ENCODE peak calls at places on chromosomes 6 and 20, in seven cellular contexts. R is lung; F is OCI-LY7; W is heart right ventricle; G is CD4-positive, CD25-positive, alpha-beta regulatory T cell; V is colonic mucosa; E is left lung. C is an unnamed sample. For H3K9me3, the result is how much of the 10 kb centered on the place peaks cover.

GRCh38 chr20:50728981-50729874 is 2.2 kb upstream of the PARD6B start:
- DNase-seq in G (no peak), R (peak), V (peak), W (no peak), E (no peak), F (peak), C (no peak)

GRCh38 chr20:59789641-59790040 is 143.8 kb downstream of the SYCP2 start:
- DNase-seq in E (no peak), W (no peak), F (no peak), V (no peak), R (no peak), G (no peak), C (peak)

GRCh38 chr6:91167846-91168245 is 581.0 kb upstream of the MAP3K7 start:
- DNase-seq in W (no peak), R (no peak), E (no peak), V (no peak), F (no peak), G (no peak), C (no peak)

GRCh38 chr20:59221049-59221748 is 57.6 kb downstream of the ZNF831 start:
- DNase-seq in W (peak), R (no peak), F (no peak), E (no peak), G (no peak), V (no peak), C (no peak)

GRCh38 chr6:37690964-37691735 is 6.5 kb downstream of the MDGA1 start:
- DNase-seq in R (no peak), W (no peak), V (no peak), F (no peak), G (no peak), E (no peak), C (no peak)

GRCh38 chr6:54188832-54189231 is 77.6 kb downstream of the MLIP start:
- DNase-seq in G (no peak), R (no peak), V (no peak), F (no peak), E (no peak), W (no peak), C (no peak)

GRCh38 chr20:22382742-22383141 is 201.6 kb downstream of the FOXA2 start:
- DNase-seq in V (no peak), W (no peak), G (no peak), R (no peak), E (no peak), F (peak), C (no peak)

GRCh38 chr6:18122128-18123093 is at the start of gene NHLRC1:
- DNase-seq in G (peak), R (peak), W (peak), E (peak), V (peak), F (no peak), C (peak)

GRCh38 chr20:1800777-1801176 is 94.4 kb upstream of the SIRPA start:
- DNase-seq in E (no peak), R (no peak), G (no peak), W (no peak), V (no peak), F (no peak), C (no peak)

GRCh38 chr6:99613705-99614429 is 7.2 kb downstream of the PRDM13 start:
- DNase-seq in F (peak), G (no peak), E (no peak), R (no peak), V (no peak), W (no peak), C (peak)

GRCh38 chr6:159038914-159039884 is 5.6 kb downstream of the TAGAP start:
- DNase-seq in R (no peak), G (peak), V (peak), W (no peak), E (no peak), F (peak), C (peak)

GRCh38 chr6:111731404-111732195 is 125.9 kb upstream of the TRAF3IP2 start:
- DNase-seq in F (no peak), G (no peak), W (no peak), V (no peak), R (no peak), E (no peak), C (no peak)

GRCh38 chr6:3568396-3569082 is 111.7 kb upstream of the SLC22A23 start:
- DNase-seq in G (no peak), R (no peak), F (no peak), W (no peak), V (no peak), E (no peak), C (no peak)

GRCh38 chr20:49445176-49445575 is 37.3 kb downstream of the KCNB1 start:
- DNase-seq in G (no peak), F (no peak), W (no peak), V (no peak), R (no peak), E (no peak), C (no peak)

GRCh38 chr6:9250852-9251251 is 815.5 kb upstream of the SLC35B3 start:
- DNase-seq in F (peak), G (no peak), R (no peak), V (peak), W (peak), E (no peak), C (peak)

GRCh38 chr20:63150911-63151531 is 64.9 kb downstream of the YTHDF1 start:
- DNase-seq in V (no peak), F (no peak), W (no peak), R (no peak), E (no peak), G (no peak), C (no peak)

GRCh38 chr6:52411911-52412310 is 8.2 kb upstream of the EFHC1 start:
- DNase-seq in W (no peak), E (no peak), R (no peak), F (no peak), V (no peak), G (no peak), C (no peak)

GRCh38 chr6:29759457-29759856 is 36.2 kb downstream of the HLA-F start:
- DNase-seq in E (no peak), W (no peak), V (peak), G (no peak), F (peak), R (no peak), C (no peak)

GRCh38 chr20:63641792-63642517 is 11.3 kb downstream of the STMN3 start:
- DNase-seq in E (peak), F (peak), R (peak), W (peak), G (peak), V (peak), C (no peak)

GRCh38 chr20:46967647-46968046 is 73.0 kb downstream of the EYA2 start:
- DNase-seq in R (no peak), G (no peak), E (no peak), V (no peak), W (no peak), F (no peak), C (no peak)

DNA sequence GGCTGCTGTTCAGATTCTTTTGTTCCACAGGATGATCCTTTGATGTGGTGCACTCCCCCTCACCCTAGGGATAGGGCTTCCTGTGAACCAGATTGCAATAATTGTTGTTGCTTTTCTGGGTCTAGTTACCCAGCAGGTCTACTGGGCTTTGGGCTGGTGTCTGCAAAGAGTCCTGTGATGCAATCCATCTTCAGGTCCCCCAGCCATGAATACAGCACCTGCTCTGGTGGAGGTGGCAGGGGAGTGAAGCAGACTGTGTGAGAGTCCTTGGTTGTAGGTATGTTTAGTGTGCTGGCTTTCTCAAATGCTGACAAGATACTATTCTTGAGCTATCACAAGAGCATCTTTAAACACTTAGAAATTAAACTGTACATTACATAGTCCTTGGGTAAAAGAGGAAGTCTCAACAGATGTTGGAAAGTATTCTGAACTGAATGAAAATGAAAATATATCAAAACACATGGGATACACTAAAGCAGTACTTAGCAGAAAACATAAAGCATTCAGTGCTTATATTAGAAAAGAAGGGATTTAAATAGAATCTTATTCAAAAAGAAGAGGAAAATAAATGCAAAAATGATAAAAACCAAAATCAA is 49.1 kb upstream of the CCR6 start:
- DNase-seq in E (no peak), R (no peak), F (peak), V (no peak), W (no peak), G (no peak), C (no peak)
- H3K4me3 ChIP-seq in E (no peak), R (no peak), F (no peak), V (no peak), W (no peak), G (no peak), C (no peak)

DNA sequence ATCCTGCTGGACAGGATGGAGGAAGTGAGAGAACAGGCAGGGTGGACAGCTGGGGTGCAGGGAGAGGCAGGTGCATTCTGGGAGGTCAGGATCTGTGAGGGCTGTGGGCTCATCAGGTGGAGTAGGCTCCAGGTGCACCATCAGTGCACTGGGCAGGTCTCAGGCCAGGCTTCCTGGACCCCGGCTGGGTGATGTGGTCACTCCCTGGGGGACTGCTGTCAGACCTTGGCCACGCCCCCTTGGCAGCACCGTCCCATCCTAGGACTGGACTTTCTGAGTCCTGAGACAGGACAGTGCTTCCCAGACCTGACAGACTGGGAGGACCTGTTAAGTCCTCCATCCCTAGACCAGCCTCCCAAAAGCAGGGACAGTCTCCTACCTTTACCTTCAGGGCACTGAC is 626.7 kb upstream of the DEFB115 start:
- DNase-seq in G (no peak), E (no peak), W (no peak), V (no peak), R (no peak), F (no peak), C (no peak)
- H3K9me3 ChIP-seq in G (under half), E (under half), W (under half), V (under half), R (under half), F (under half), C (under half)

GRCh38 chr6:168136001-168136400 is 57.0 kb upstream of the FRMD1 start:
- DNase-seq in R (no peak), F (no peak), E (no peak), G (no peak), W (no peak), V (peak), C (peak)

GRCh38 chr6:168136622-168137021 is 57.6 kb upstream of the FRMD1 start:
- DNase-seq in E (no peak), F (no peak), V (no peak), R (no peak), W (no peak), G (no peak), C (peak)

GRCh38 chr6:168137024-168137423 is 58.0 kb upstream of the FRMD1 start:
- DNase-seq in R (no peak), W (no peak), V (peak), E (no peak), F (no peak), G (no peak), C (no peak)

GRCh38 chr6:168138436-168138835 is 59.4 kb upstream of the FRMD1 start:
- DNase-seq in W (no peak), F (no peak), V (peak), E (no peak), R (no peak), G (no peak), C (peak)

GRCh38 chr6:168139121-168139520 is 60.1 kb upstream of the FRMD1 start:
- DNase-seq in E (no peak), W (no peak), V (no peak), F (no peak), G (no peak), R (no peak), C (peak)
- H3K4me3 ChIP-seq in E (no peak), W (no peak), V (no peak), F (no peak), G (no peak), R (no peak), C (no peak)

GRCh38 chr20:20210943-20211273 is 157.0 kb upstream of the INSM1 start:
- DNase-seq in V (peak), W (no peak), E (no peak), R (no peak), G (no peak), F (no peak), C (no peak)
- H3K9me3 ChIP-seq in V (under half), W (under half), E (under half), R (under half), G (under half), F (under half), C (under half)

GRCh38 chr6:26556263-26557070 is 18.3 kb downstream of the HMGN4 start:
- DNase-seq in R (no peak), F (peak), G (peak), V (no peak), W (no peak), E (no peak), C (peak)
- H3K4me3 ChIP-seq in R (no peak), F (peak), G (no peak), V (no peak), W (no peak), E (no peak), C (no peak)

GRCh38 chr6:118456982-118457381 is 91.1 kb upstream of the PLN start:
- DNase-seq in F (no peak), R (no peak), V (no peak), W (no peak), E (no peak), G (no peak), C (no peak)

DNA sequence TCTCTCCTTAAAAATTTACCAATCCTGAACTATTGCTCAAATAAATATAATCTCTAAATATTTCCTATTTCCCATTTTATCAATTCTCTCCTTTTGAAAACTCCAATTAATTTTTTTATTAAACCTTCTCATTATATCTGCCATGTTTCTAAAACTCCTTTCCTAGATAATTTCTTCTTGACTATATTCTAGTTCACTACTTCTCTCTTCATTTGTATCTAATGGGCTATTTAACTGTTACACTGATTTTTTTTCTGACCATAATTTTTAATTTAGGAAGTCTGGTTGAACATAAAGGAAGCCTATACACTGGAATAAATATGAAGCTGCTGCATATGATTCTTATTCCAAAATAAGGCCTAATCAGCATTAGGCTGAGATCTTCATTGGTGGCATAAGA is 96.3 kb upstream of the PLN start:
- DNase-seq in V (no peak), G (no peak), R (no peak), F (no peak), W (no peak), E (no peak), C (no peak)
- H3K9me3 ChIP-seq in V (under half), G (under half), R (under half), F (under half), W (under half), E (half or more), C (under half)

DNA sequence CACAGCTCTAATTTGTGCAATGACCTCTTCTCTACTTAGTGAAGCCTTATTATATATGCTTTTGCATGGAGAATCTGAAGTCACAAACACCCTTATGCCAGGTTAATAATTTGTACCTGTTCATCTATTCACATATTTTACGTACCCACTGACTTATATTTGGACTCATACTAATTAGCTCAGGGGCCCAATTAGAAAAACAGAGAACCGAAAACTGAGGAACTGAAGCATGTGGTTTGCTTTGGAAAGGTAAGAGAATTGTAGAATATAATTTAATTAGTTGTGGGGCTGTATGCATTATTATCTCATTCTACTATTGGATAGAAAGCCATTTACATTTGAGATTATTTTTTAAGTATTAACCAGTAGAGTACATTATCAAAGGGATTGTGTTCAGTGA is 805.9 kb upstream of the CITED2 start:
- DNase-seq in G (no peak), V (no peak), R (no peak), E (no peak), F (no peak), W (no peak), C (no peak)
- H3K4me3 ChIP-seq in G (no peak), V (no peak), R (no peak), E (no peak), F (no peak), W (no peak), C (no peak)

DNA sequence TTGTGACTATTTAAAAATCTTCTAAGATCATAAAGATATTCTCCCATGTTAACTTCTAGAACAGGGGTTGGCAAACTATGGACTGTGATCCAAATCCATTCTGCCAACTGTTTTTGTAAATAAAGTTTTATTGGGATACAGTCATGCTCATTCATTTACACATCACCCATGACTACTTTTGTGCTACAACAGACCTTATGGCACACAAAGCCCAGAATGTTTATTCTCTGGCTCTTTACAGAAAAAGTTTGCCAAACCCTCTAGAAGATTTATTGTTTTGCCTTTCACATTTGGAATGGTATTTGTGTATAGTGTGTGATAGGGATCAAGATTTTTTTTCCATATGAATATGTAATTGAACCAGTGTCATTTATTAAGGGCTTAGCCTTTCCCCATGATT is 341.7 kb downstream of the CD83 start:
- DNase-seq in E (no peak), W (no peak), R (no peak), G (no peak), F (no peak), V (no peak), C (no peak)
- H3K9me3 ChIP-seq in E (under half), W (under half), R (under half), G (under half), F (under half), V (under half), C (under half)